ENCODE peak calls at places on chromosome 13, in six cellular contexts. V is IMR-90, Q is colonic mucosa, F is endothelial cell of umbilical vein, T is neural progenitor cell, K is neuronal stem cell. W is an unnamed sample. For H3K4me1, the result is how much of the 10 kb centered on the place peaks cover.

GRCh38 chr13:105936816-105937215 is 598.6 kb downstream of the EFNB2 start:
- DNase-seq in V (peak), F (no peak), K (no peak), Q (no peak), T (no peak), W (no peak)

GRCh38 chr13:66266761-66267160 is 963.4 kb downstream of the PCDH9 start:
- DNase-seq in Q (no peak), F (no peak), T (no peak), K (no peak), V (no peak), W (no peak)

GRCh38 chr13:39578821-39579291 is 24.1 kb downstream of the LHFPL6 start:
- DNase-seq in Q (no peak), K (no peak), V (no peak), F (no peak), T (no peak), W (no peak)

GRCh38 chr13:106186366-106187030 is 349.0 kb downstream of the EFNB2 start:
- DNase-seq in T (no peak), Q (no peak), F (no peak), V (peak), K (no peak), W (no peak)

GRCh38 chr13:30119476-30119875 is 187.9 kb downstream of the KATNAL1 start:
- DNase-seq in K (no peak), Q (no peak), T (no peak), F (no peak), V (peak), W (peak)

GRCh38 chr13:109840201-109840892 is 54.0 kb upstream of the IRS2 start:
- DNase-seq in Q (no peak), V (peak), K (peak), F (no peak), T (peak), W (peak)

GRCh38 chr13:110546933-110547332 is 14.6 kb downstream of the RAB20 start:
- DNase-seq in F (peak), Q (peak), K (no peak), T (no peak), V (peak), W (peak)

GRCh38 chr13:75486146-75486545 is 4.2 kb upstream of the TBC1D4 start:
- DNase-seq in F (no peak), Q (no peak), K (no peak), V (no peak), T (peak), W (no peak)

GRCh38 chr13:100521912-100522490 is 66.6 kb downstream of the GGACT start:
- DNase-seq in V (no peak), F (no peak), K (no peak), Q (no peak), T (no peak), W (no peak)

GRCh38 chr13:30355405-30355741 is 48.0 kb upstream of the KATNAL1 start:
- DNase-seq in V (no peak), Q (no peak), F (peak), K (no peak), T (peak), W (no peak)

GRCh38 chr13:79987761-79988160 is 353.2 kb downstream of the SPRY2 start:
- DNase-seq in T (no peak), V (no peak), Q (no peak), K (no peak), F (no peak), W (no peak)

DNA sequence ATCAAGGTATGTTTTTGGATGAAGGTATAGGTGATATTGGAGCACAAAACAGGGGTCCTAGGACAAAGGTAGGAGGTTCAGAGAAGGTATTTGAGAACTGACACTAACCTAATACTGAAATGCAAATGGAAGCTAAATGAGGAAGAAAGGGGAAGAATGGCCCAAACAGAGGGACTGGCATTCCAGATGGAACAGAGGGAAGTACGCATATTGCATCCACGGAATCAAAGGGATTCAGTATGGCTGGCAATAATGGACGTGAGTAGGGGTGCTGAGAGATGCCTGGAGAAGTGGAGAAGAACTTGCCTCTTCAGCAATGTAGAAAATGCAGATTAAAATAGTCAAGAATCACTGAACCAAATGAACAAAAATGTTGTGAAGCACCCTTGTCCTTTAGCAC is 283.5 kb upstream of the DACH1 start:
- DNase-seq in T (no peak), Q (no peak), K (no peak), F (no peak), V (no peak), W (no peak)
- H3K9ac ChIP-seq in T (no peak), Q (no peak), K (no peak), F (no peak), V (no peak), W (no peak)

GRCh38 chr13:113805431-113806103 is 46.5 kb downstream of the TMEM255B start:
- DNase-seq in T (no peak), F (no peak), V (no peak), Q (no peak), K (no peak), W (no peak)
- H3K4me1 ChIP-seq in T (under half), F (under half), V (under half), Q (under half), K (under half), W (under half)

GRCh38 chr13:99151516-99151915 is 49.1 kb upstream of the UBAC2 start:
- DNase-seq in Q (no peak), V (peak), K (no peak), F (no peak), T (no peak), W (peak)
- H3K4me3 ChIP-seq in Q (no peak), V (no peak), K (no peak), F (no peak), T (no peak), W (no peak)

GRCh38 chr13:93776936-93777335 is 550.3 kb downstream of the GPC6 start:
- DNase-seq in V (peak), K (no peak), Q (no peak), T (no peak), F (no peak), W (peak)

GRCh38 chr13:93775507-93776108 is 549.0 kb downstream of the GPC6 start:
- DNase-seq in F (no peak), K (no peak), V (peak), T (no peak), Q (no peak), W (peak)

GRCh38 chr13:93771782-93772181 is 545.2 kb downstream of the GPC6 start:
- DNase-seq in T (no peak), K (no peak), Q (no peak), V (peak), F (no peak), W (no peak)

GRCh38 chr13:93777504-93777903 is 550.9 kb downstream of the GPC6 start:
- DNase-seq in V (no peak), T (no peak), Q (no peak), F (no peak), K (no peak), W (no peak)

DNA sequence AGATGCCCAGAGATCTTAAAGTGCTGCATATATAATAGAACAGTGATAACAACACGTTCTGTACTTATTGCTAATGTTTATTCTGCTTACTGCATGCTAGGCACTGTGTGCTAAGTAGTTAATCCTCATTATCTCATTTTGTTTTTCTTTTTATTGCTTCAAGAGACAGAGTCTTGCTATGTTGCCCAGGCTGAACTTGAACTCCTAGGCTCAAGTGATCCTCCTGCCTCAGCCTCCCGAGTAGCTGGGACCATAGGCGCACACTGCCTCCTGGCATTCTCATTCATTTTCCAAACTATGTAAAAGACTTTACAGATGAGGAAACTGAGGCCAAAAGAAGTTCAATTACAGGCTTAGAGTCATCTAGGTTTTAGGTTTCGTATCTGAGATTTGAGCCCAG is 548.4 kb downstream of the GPC6 start:
- DNase-seq in F (no peak), K (no peak), Q (no peak), V (no peak), T (no peak), W (no peak)
- H3K9ac ChIP-seq in F (no peak), K (no peak), Q (no peak), V (peak), T (no peak), W (peak)

DNA sequence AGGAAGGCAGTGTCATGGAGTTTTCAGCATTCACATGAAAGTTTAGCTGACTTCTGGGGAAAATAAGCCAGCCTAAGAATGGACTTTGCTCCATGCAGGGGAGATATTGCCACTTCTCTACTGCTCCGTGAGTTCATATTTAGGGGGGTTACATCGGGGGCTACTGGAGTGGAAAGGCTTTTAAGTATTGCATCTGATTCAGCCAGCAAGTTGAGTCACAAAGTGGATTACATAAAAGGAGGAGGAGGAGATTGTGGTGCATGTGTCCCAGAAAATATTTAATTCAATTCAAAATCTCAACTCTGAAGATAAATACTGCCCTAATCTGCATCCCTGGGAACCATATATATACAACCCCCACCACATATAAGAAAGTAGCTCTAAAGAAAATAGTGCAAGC is 617.2 kb downstream of the DCT start:
- DNase-seq in F (no peak), V (peak), K (no peak), Q (no peak), T (no peak), W (peak)
- H3K4me1 ChIP-seq in F (under half), V (under half), K (under half), Q (under half), T (under half), W (under half)

GRCh38 chr13:44397766-44398223 is 24.2 kb downstream of the SERP2 start:
- DNase-seq in V (peak), K (no peak), T (peak), Q (no peak), F (no peak), W (no peak)

GRCh38 chr13:44396295-44396962 is 22.8 kb downstream of the SERP2 start:
- DNase-seq in V (no peak), F (no peak), Q (no peak), T (no peak), K (no peak), W (no peak)

GRCh38 chr13:44399045-44399444 is 25.4 kb downstream of the SERP2 start:
- DNase-seq in T (no peak), Q (no peak), F (no peak), V (no peak), K (no peak), W (no peak)

GRCh38 chr13:44398606-44399005 is 25.0 kb downstream of the SERP2 start:
- DNase-seq in V (no peak), F (no peak), K (no peak), T (no peak), Q (no peak), W (no peak)

DNA sequence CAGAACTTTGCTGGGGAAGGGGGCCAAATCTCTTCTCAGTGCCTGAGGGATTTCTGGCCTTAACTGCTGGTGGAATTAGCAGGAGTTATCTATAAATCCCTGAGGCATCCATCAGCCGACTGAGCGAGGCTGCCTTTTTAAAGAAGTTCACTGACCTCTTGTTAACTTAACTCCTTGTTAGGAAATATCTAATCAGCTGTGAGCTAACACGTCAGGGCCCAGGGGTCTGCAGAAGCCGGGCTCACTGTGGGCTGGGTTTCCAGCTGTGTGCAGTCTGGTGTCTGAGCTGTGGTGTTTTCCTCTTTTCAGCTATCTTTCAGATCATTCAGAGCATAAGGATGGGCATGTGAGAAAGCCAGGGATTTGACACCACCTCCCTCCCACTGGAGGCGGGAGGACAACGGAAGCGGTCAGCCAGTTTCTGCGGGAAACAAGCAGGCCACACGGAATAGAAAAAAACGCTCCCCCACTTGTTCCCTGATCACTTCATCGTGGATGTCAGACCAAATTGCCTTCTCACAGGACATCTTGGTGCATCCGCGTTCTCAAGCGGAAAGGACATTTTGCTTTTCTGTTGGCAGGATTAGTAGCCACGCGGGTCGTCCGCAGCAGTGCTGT is 23.4 kb downstream of the SERP2 start:
- DNase-seq in K (peak), F (no peak), T (peak), V (peak), Q (no peak), W (peak)
- H3K4me3 ChIP-seq in K (no peak), F (no peak), T (no peak), V (no peak), Q (no peak), W (peak)

DNA sequence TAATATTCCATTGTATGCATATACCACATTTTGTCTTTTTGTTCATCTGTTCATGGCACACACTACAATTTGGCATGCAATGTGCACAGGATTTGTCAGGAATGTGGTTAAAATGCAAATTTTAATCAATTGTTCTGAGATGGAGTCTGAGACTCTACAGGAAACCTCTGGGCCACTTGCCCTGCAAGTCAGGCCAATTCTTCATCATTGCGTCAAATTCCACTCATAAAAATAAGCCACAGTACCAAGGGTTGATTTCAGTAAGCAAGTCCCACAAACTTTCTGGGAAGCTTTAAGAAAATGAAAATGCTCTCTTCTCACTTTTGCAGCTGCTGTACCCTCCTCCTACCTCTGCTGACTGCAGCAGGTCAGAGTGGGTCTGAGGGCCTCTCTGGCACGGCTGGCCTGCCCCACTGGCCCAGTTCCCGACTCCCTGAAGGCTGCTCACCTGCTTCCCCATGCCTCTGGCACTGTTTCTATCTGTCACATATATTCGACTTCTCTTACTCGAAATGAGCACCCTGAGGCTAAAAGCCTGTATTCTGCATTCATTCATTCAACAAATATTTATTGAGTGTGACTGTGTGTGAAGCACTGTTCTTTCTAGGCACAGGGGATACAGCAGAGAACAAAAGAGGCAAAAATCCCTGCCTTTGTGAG is 83.8 kb upstream of the WASF3 start:
- DNase-seq in T (no peak), V (no peak), Q (no peak), F (no peak), K (no peak), W (no peak)
- H3K9ac ChIP-seq in T (no peak), V (no peak), Q (no peak), F (no peak), K (no peak), W (no peak)

DNA sequence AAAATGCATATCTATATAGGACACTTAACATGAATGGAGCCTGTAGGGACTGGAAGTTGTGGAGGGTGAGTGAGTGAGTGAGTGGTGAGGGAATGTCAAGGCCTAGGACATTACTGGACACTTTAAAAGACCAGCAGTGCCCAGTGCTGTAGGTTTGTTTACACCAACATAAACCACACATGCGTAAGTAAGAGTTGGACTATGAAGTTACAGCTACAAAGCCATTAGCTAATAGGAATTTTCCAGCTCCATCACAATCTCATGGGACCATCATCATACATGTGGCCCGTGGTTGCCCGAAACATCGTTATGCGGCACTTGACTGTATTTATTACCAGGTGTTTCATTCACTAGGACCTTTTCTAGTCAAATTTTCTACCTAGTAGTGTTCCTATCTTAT is 49.2 kb downstream of the LATS2 start:
- DNase-seq in K (no peak), V (peak), Q (no peak), F (no peak), T (no peak), W (no peak)
- H3K4me1 ChIP-seq in K (under half), V (under half), Q (under half), F (under half), T (under half), W (half or more)

GRCh38 chr13:35891973-35892441 is 239.2 kb downstream of the DCLK1 start:
- DNase-seq in T (no peak), F (no peak), K (no peak), V (peak), Q (no peak), W (peak)
- H3K4me3 ChIP-seq in T (no peak), F (no peak), K (no peak), V (no peak), Q (no peak), W (no peak)